ENCODE peak calls at places on chromosomes 4 and X, in seven cellular contexts. Q is stimulated activated CD4-positive, alpha-beta T cell treated with anti-CD3 and anti-CD28 coated beads, Interleukin-4, amount 100 ng/mL, for 4 hours; N is RKO; M is NCI-H748 treated with DMSO at 0.1 percent for 48 hours; U is activated T-cell treated with anti-CD3 and anti-CD28 coated beads, Interleukin-2, amount 50 U/mL, for 24 hours; K is left cardiac atrium; J is brain pericyte. A is an unnamed sample.

GRCh38 chr4:87865288-87865687 is 32.5 kb downstream of the MEPE start:
- DNase-seq in Q (no peak), N (no peak), M (no peak), U (no peak), K (no peak), J (no peak), A (no peak)

GRCh38 chrX:41180194-41180902 is 95.1 kb downstream of the USP9X start:
- DNase-seq in Q (peak; percentile 44), N (peak; percentile 76), M (peak; percentile 19), U (peak; percentile 48), K (peak; percentile 57), J (peak; percentile 16), A (peak; percentile 31)

GRCh38 chr4:36332023-36332781 is 50.8 kb downstream of the DTHD1 start:
- DNase-seq in Q (no peak), N (no peak), M (no peak), U (no peak), K (no peak), J (no peak), A (no peak)

GRCh38 chr4:55162396-55162795 is 37.0 kb upstream of the KDR start:
- DNase-seq in Q (no peak), N (no peak), M (no peak), U (no peak), K (no peak), J (no peak), A (no peak)

GRCh38 chr4:3408793-3409330 is 32.9 kb upstream of the HGFAC start:
- DNase-seq in Q (no peak), N (no peak), M (no peak), U (no peak), K (peak; percentile 14), J (no peak), A (no peak)

GRCh38 chr4:167111622-167112021 is 122.7 kb downstream of the SPOCK3 start:
- DNase-seq in Q (no peak), N (no peak), M (no peak), U (no peak), K (no peak), J (no peak), A (no peak)

GRCh38 chrX:68699960-68700746 is 52.7 kb downstream of the STARD8 start:
- DNase-seq in Q (no peak), N (peak; percentile 65), M (no peak), U (no peak), K (peak; percentile 54), J (no peak), A (no peak)

GRCh38 chrX:14851526-14851925 is 21.3 kb downstream of the FANCB start:
- DNase-seq in Q (no peak), N (no peak), M (no peak), U (no peak), K (no peak), J (no peak), A (no peak)

GRCh38 chr4:150178161-150178560 is 99.9 kb downstream of the DCLK2 start:
- DNase-seq in Q (no peak), N (no peak), M (no peak), U (no peak), K (no peak), J (no peak), A (no peak)

GRCh38 chr4:134885436-134885835 is 683.8 kb upstream of the PABPC4L start:
- DNase-seq in Q (no peak), N (no peak), M (no peak), U (no peak), K (no peak), J (no peak), A (no peak)

GRCh38 chrX:840556-840955 is 210.0 kb downstream of the SHOX start:
- DNase-seq in Q (no peak), N (no peak), M (no peak), U (no peak), K (no peak), J (no peak), A (no peak)

GRCh38 chr4:84151574-84151973 is 347.5 kb downstream of the NKX6-1 start:
- DNase-seq in Q (no peak), N (peak; percentile 14), M (no peak), U (no peak), K (no peak), J (no peak), A (no peak)

GRCh38 chrX:80799616-80800015 is 10.1 kb downstream of the BRWD3 start:
- DNase-seq in Q (no peak), N (no peak), M (no peak), U (no peak), K (no peak), J (no peak), A (no peak)

GRCh38 chrX:136906921-136907510 is 26.5 kb upstream of the RBMX start:
- DNase-seq in Q (no peak), N (no peak), M (no peak), U (no peak), K (no peak), J (no peak), A (no peak)

GRCh38 chrX:43878902-43879526 is 3.2 kb downstream of the MAOB start:
- DNase-seq in Q (no peak), N (no peak), M (no peak), U (no peak), K (no peak), J (no peak), A (no peak)

GRCh38 chr4:101981756-101982155 is 191.2 kb downstream of the BANK1 start:
- DNase-seq in Q (no peak), N (no peak), M (no peak), U (no peak), K (no peak), J (no peak), A (no peak)

GRCh38 chrX:68163446-68163845 is 269.8 kb downstream of the OPHN1 start:
- DNase-seq in Q (no peak), N (no peak), M (no peak), U (no peak), K (no peak), J (no peak), A (no peak)

GRCh38 chrX:11724122-11725017 is 33.7 kb upstream of the MSL3 start:
- DNase-seq in Q (peak; percentile 1), N (peak; percentile 50), M (no peak), U (no peak), K (no peak), J (no peak), A (peak; percentile 20)

GRCh38 chrX:153445856-153446635 is at the start of gene TREX2:
- DNase-seq in Q (no peak), N (no peak), M (no peak), U (no peak), K (no peak), J (no peak), A (no peak)

A was measured in SW480.